ENCODE peak calls at places on chromosomes 13 and 19, in eight cellular contexts. O is mucosa of descending colon, A is tibial nerve, I is OCI-LY7, E is stomach, H is choroid plexus epithelial cell, T is vagina, W is pancreas. B is an unnamed sample.

GRCh38 chr13:34017231-34017630 is 199.3 kb downstream of the RFC3 start:
- DNase-seq in O (no peak), A (no peak), I (no peak), E (no peak), H (no peak), T (no peak), W (no peak), B (no peak)

GRCh38 chr13:61247149-61247936 is 168.3 kb downstream of the PCDH20 start:
- DNase-seq in O (no peak), A (no peak), I (no peak), E (no peak), H (no peak), T (no peak), W (no peak), B (no peak)

GRCh38 chr13:110116072-110116487 is 190.9 kb downstream of the COL4A1 start:
- DNase-seq in O (peak; percentile 77), A (peak; percentile 44), I (peak; percentile 7), E (peak; percentile 75), H (peak; percentile 68), T (no peak), W (peak; percentile 43), B (peak; percentile 94)

GRCh38 chr13:33109319-33109718 is 93.1 kb downstream of the KL start:
- DNase-seq in O (no peak), A (no peak), I (no peak), E (no peak), H (no peak), T (no peak), W (no peak), B (no peak)

GRCh38 chr13:24251525-24251924 is 57.9 kb upstream of the C1QTNF9 start:
- DNase-seq in O (no peak), A (no peak), I (no peak), E (no peak), H (no peak), T (no peak), W (no peak), B (no peak)

GRCh38 chr19:29499261-29499920 is 26.4 kb upstream of the VSTM2B start:
- DNase-seq in O (peak; percentile 8), A (no peak), I (no peak), E (no peak), H (no peak), T (no peak), W (no peak), B (peak; percentile 39)

GRCh38 chr19:36032251-36033104 is at the start of gene CLIP3:
- DNase-seq in O (peak; percentile 56), A (peak; percentile 34), I (no peak), E (no peak), H (peak; percentile 71), T (no peak), W (no peak), B (peak; percentile 100)

GRCh38 chr19:19259741-19260140 is 13.4 kb downstream of the TM6SF2 start:
- DNase-seq in O (no peak), A (no peak), I (peak; percentile 57), E (no peak), H (peak; percentile 50), T (no peak), W (no peak), B (peak; percentile 95)

GRCh38 chr19:17089238-17089637 is 13.7 kb downstream of the MYO9B start:
- DNase-seq in O (no peak), A (no peak), I (no peak), E (no peak), H (peak; percentile 66), T (no peak), W (no peak), B (no peak)

GRCh38 chr13:59915252-59915651 is 248.5 kb downstream of the DIAPH3 start:
- DNase-seq in O (no peak), A (no peak), I (no peak), E (no peak), H (no peak), T (no peak), W (no peak), B (no peak)

GRCh38 chr13:21466527-21466926 is 7.4 kb upstream of the ZDHHC20 start:
- DNase-seq in O (no peak), A (no peak), I (no peak), E (peak; percentile 52), H (no peak), T (peak; percentile 40), W (no peak), B (no peak)

GRCh38 chr13:53198699-53199098 is 170.1 kb downstream of the OLFM4 start:
- DNase-seq in O (no peak), A (no peak), I (no peak), E (no peak), H (no peak), T (no peak), W (no peak), B (no peak)

GRCh38 chr13:29484236-29484635 is 111.3 kb downstream of the SLC7A1 start:
- DNase-seq in O (no peak), A (no peak), I (peak; percentile 36), E (no peak), H (no peak), T (no peak), W (no peak), B (peak; percentile 72)

GRCh38 chr13:94454906-94455305 is 24.6 kb downstream of the DCT start:
- DNase-seq in O (no peak), A (no peak), I (no peak), E (no peak), H (no peak), T (no peak), W (no peak), B (no peak)

GRCh38 chr19:58543826-58544590 is at the start of gene TRIM28:
- DNase-seq in O (peak; percentile 99), A (peak; percentile 98), I (peak; percentile 98), E (peak; percentile 99), H (peak; percentile 99), T (peak; percentile 99), W (peak; percentile 96), B (peak; percentile 100)

GRCh38 chr13:111915104-111915551 is 151.8 kb upstream of the SOX1 start:
- DNase-seq in O (no peak), A (no peak), I (no peak), E (no peak), H (no peak), T (peak; percentile 77), W (no peak), B (peak; percentile 49)

GRCh38 chr13:39385621-39386231 is 217.3 kb downstream of the LHFPL6 start:
- DNase-seq in O (no peak), A (no peak), I (no peak), E (no peak), H (peak; percentile 63), T (no peak), W (no peak), B (peak; percentile 47)

GRCh38 chr19:47507031-47507430 is 7.8 kb downstream of the NAPA start:
- DNase-seq in O (no peak), A (no peak), I (no peak), E (no peak), H (no peak), T (no peak), W (peak; percentile 61), B (no peak)

GRCh38 chr19:46841458-46842083 is 9.1 kb downstream of the AP2S1 start:
- DNase-seq in O (no peak), A (peak; percentile 49), I (no peak), E (peak; percentile 35), H (peak; percentile 48), T (no peak), W (no peak), B (peak; percentile 45)

GRCh38 chr13:50208826-50209335 is 193.6 kb downstream of the KCNRG start:
- DNase-seq in O (peak; percentile 28), A (peak; percentile 22), I (peak; percentile 45), E (peak; percentile 32), H (peak; percentile 98), T (no peak), W (no peak), B (peak; percentile 56)
- H3K4me3 ChIP-seq in O (no peak overlapping the region), A (no peak overlapping the region), I (peak overlapping the region; percentile 41), E (peak overlapping the region; percentile 22), H (peak overlapping the region; percentile 46), T (peak overlapping the region; percentile 18), W (no peak overlapping the region), B (no peak overlapping the region)

GRCh38 chr19:5047251-5047935 is 78.5 kb downstream of the KDM4B start:
- DNase-seq in O (peak; percentile 54), A (no peak), I (no peak), E (no peak), H (no peak), T (no peak), W (no peak), B (peak; percentile 65)

GRCh38 chr19:5048727-5049553 is 80.0 kb downstream of the KDM4B start:
- DNase-seq in O (peak; percentile 70), A (no peak), I (no peak), E (no peak), H (peak; percentile 68), T (no peak), W (no peak), B (peak; percentile 81)

GRCh38 chr19:5049561-5049960 is 80.6 kb downstream of the KDM4B start:
- DNase-seq in O (no peak), A (no peak), I (no peak), E (no peak), H (no peak), T (no peak), W (no peak), B (no peak)

GRCh38 chr19:5046339-5047039 is 77.6 kb downstream of the KDM4B start:
- DNase-seq in O (peak; percentile 79), A (no peak), I (peak; percentile 10), E (peak; percentile 83), H (peak; percentile 34), T (no peak), W (peak; percentile 89), B (no peak)

GRCh38 chr19:5048091-5048726 is 79.3 kb downstream of the KDM4B start:
- DNase-seq in O (peak; percentile 91), A (peak; percentile 72), I (peak; percentile 46), E (peak; percentile 87), H (peak; percentile 82), T (no peak), W (peak; percentile 71), B (peak; percentile 98)
- H3K4me3 ChIP-seq in O (no peak overlapping the region), A (no peak overlapping the region), I (no peak overlapping the region), E (no peak overlapping the region), H (no peak overlapping the region), T (peak overlapping the region; percentile 21), W (no peak overlapping the region), B (no peak overlapping the region)

DNA sequence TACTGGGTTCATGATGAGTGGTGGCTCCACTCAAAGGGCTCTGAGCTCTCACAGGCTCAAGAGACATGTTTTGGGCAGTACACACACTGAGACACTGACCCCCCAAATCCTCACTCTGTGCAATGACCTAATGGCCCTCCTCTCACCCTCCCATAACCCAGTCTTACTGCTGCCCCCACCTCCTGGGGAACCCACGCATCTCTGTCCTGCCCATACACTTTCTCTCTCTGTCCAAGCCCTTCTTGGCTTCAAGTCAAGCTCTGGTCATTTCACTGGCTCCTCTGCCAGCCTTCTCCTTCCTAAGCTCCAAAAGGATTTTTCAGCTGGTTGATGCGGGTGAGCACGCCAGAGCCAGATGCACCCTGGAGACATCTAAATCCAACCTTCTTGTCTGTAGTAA is 187.9 kb upstream of the TSHZ3 start:
- DNase-seq in O (no peak), A (no peak), I (no peak), E (no peak), H (no peak), T (peak; percentile 62), W (no peak), B (no peak)
- H3K4me3 ChIP-seq in O (no peak overlapping the region), A (no peak overlapping the region), I (no peak overlapping the region), E (no peak overlapping the region), H (no peak overlapping the region), T (no peak overlapping the region), W (no peak overlapping the region), B (no peak overlapping the region)

DNA sequence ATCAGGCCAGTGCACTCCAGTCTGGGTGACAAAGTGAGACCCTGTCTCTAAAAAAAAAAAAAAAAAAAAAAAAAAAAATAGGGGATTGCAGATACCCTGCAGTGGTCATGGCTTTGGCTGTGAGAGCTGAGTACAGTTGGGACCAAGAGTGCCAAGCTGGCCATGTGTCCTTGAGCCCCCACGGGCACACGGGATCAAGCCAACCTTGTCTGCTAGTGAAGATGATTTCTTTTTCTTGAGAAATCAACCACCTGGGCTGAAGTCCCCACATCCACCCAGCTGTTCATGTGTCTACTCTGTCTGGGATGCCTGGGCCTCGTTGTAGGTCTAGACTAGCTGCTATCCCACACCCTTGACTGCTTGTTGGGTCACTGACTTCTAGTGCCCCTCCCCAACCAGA is 34.0 kb downstream of the CERS4 start:
- DNase-seq in O (no peak), A (no peak), I (no peak), E (no peak), H (no peak), T (no peak), W (no peak), B (peak; percentile 6)
- H3K4me3 ChIP-seq in O (no peak overlapping the region), A (no peak overlapping the region), I (no peak overlapping the region), E (no peak overlapping the region), H (no peak overlapping the region), T (no peak overlapping the region), W (no peak overlapping the region), B (no peak overlapping the region)

B was measured in H7.